ENCODE peak calls at places on chromosomes 11 and 22, in four cellular contexts. One of them, this sample, is unnamed.

GRCh38 chr11:76316726-76317125 is 64.2 kb downstream of the THAP12 start:
- DNase-seq in cardiac fibroblast: no peak
- DNase-seq in HCEC 1CT: no peak
- DNase-seq in A172: no peak
- DNase-seq in this sample: no peak

GRCh38 chr11:93016595-93016994 is 47.1 kb downstream of the MTNR1B start:
- DNase-seq in cardiac fibroblast: no peak
- DNase-seq in HCEC 1CT: no peak
- DNase-seq in A172: no peak
- DNase-seq in this sample: no peak

GRCh38 chr11:128575956-128576340 is 11.4 kb downstream of the ETS1 start:
- DNase-seq in cardiac fibroblast: peak
- DNase-seq in HCEC 1CT: peak
- DNase-seq in A172: no peak
- DNase-seq in this sample: peak

GRCh38 chr22:19787849-19788141 is 27.2 kb downstream of the TBX1 start:
- DNase-seq in cardiac fibroblast: no peak
- DNase-seq in HCEC 1CT: no peak
- DNase-seq in A172: no peak
- DNase-seq in this sample: no peak

GRCh38 chr11:504053-504993 is 2.7 kb downstream of the RNH1 start:
- DNase-seq in cardiac fibroblast: peak
- DNase-seq in HCEC 1CT: peak
- DNase-seq in A172: no peak
- DNase-seq in this sample: peak

GRCh38 chr11:28833670-28834069 is 725.5 kb downstream of the METTL15 start:
- DNase-seq in cardiac fibroblast: peak
- DNase-seq in HCEC 1CT: peak
- DNase-seq in A172: peak
- DNase-seq in this sample: peak

GRCh38 chr22:47180796-47181195 is 418.3 kb downstream of the TBC1D22A start:
- DNase-seq in cardiac fibroblast: no peak
- DNase-seq in HCEC 1CT: no peak
- DNase-seq in A172: no peak
- DNase-seq in this sample: no peak

GRCh38 chr11:33657757-33658156 is 42.9 kb downstream of the C11orf91 start:
- DNase-seq in cardiac fibroblast: no peak
- DNase-seq in HCEC 1CT: no peak
- DNase-seq in A172: no peak
- DNase-seq in this sample: no peak

GRCh38 chr22:32996702-32997101 is 61.5 kb downstream of the SYN3 start:
- DNase-seq in cardiac fibroblast: peak
- DNase-seq in HCEC 1CT: no peak
- DNase-seq in A172: peak
- DNase-seq in this sample: peak

GRCh38 chr11:122696662-122697061 is 41.1 kb downstream of the UBASH3B start:
- DNase-seq in cardiac fibroblast: no peak
- DNase-seq in HCEC 1CT: no peak
- DNase-seq in A172: no peak
- DNase-seq in this sample: no peak

GRCh38 chr11:83948205-83948604 is 662.0 kb upstream of the CCDC90B start:
- DNase-seq in cardiac fibroblast: no peak
- DNase-seq in HCEC 1CT: no peak
- DNase-seq in A172: no peak
- DNase-seq in this sample: no peak

GRCh38 chr11:132008872-132009271 is 638.5 kb downstream of the NTM start:
- DNase-seq in cardiac fibroblast: no peak
- DNase-seq in HCEC 1CT: no peak
- DNase-seq in A172: no peak
- DNase-seq in this sample: no peak

This sample was measured in MG63.